ENCODE peak calls at places on chromosomes 16 and 17, in ten cellular contexts. One of them, this sample, is unnamed. For H3K4me1, the result is how much of the 10 kb centered on the place peaks cover.

GRCh38 chr16:83851473-83851872 is 43.7 kb downstream of the HSBP1 start:
- DNase-seq in breast epithelium: no peak
- DNase-seq in stomach: no peak
- DNase-seq in HCT116: no peak
- DNase-seq in esophagus muscularis mucosa: peak
- DNase-seq in H1: no peak
- DNase-seq in GM23338: no peak
- DNase-seq in K562: no peak
- DNase-seq in spleen: no peak
- DNase-seq in vagina: no peak
- DNase-seq in this sample: no peak

GRCh38 chr17:78601577-78602190 is 24.5 kb upstream of the DNAH17 start:
- DNase-seq in breast epithelium: no peak
- DNase-seq in stomach: no peak
- DNase-seq in HCT116: no peak
- DNase-seq in esophagus muscularis mucosa: no peak
- DNase-seq in H1: no peak
- DNase-seq in GM23338: no peak
- DNase-seq in K562: no peak
- DNase-seq in spleen: peak
- DNase-seq in vagina: no peak
- DNase-seq in this sample: no peak

GRCh38 chr17:74779948-74780400 is 3.8 kb upstream of the NAT9 start:
- DNase-seq in breast epithelium: no peak
- DNase-seq in stomach: peak
- DNase-seq in HCT116: no peak
- DNase-seq in esophagus muscularis mucosa: no peak
- DNase-seq in H1: no peak
- DNase-seq in GM23338: no peak
- DNase-seq in K562: no peak
- DNase-seq in spleen: peak
- DNase-seq in vagina: no peak
- DNase-seq in this sample: no peak

GRCh38 chr17:8002646-8003593 is 505 bp downstream of the GUCY2D start:
- DNase-seq in breast epithelium: no peak
- DNase-seq in stomach: no peak
- DNase-seq in HCT116: no peak
- DNase-seq in esophagus muscularis mucosa: no peak
- DNase-seq in H1: no peak
- DNase-seq in GM23338: peak
- DNase-seq in K562: no peak
- DNase-seq in spleen: no peak
- DNase-seq in vagina: no peak
- DNase-seq in this sample: no peak

GRCh38 chr16:23378921-23379320 is 74.1 kb downstream of the COG7 start:
- DNase-seq in breast epithelium: no peak
- DNase-seq in stomach: no peak
- DNase-seq in HCT116: no peak
- DNase-seq in esophagus muscularis mucosa: no peak
- DNase-seq in H1: no peak
- DNase-seq in GM23338: no peak
- DNase-seq in K562: no peak
- DNase-seq in spleen: no peak
- DNase-seq in vagina: no peak
- DNase-seq in this sample: no peak

GRCh38 chr16:86085161-86085611 is 186.2 kb downstream of the IRF8 start:
- DNase-seq in breast epithelium: no peak
- DNase-seq in stomach: no peak
- DNase-seq in HCT116: no peak
- DNase-seq in esophagus muscularis mucosa: no peak
- DNase-seq in H1: no peak
- DNase-seq in GM23338: no peak
- DNase-seq in K562: no peak
- DNase-seq in spleen: peak
- DNase-seq in vagina: no peak
- DNase-seq in this sample: no peak

GRCh38 chr17:64005734-64006167 is 7.6 kb downstream of the PRR29 start:
- DNase-seq in breast epithelium: no peak
- DNase-seq in stomach: peak
- DNase-seq in HCT116: no peak
- DNase-seq in esophagus muscularis mucosa: no peak
- DNase-seq in H1: no peak
- DNase-seq in GM23338: no peak
- DNase-seq in K562: peak
- DNase-seq in spleen: peak
- DNase-seq in vagina: peak
- DNase-seq in this sample: no peak

GRCh38 chr16:77834600-77834963 is 46.2 kb downstream of the VAT1L start:
- DNase-seq in breast epithelium: no peak
- DNase-seq in stomach: no peak
- DNase-seq in HCT116: no peak
- DNase-seq in esophagus muscularis mucosa: no peak
- DNase-seq in H1: no peak
- DNase-seq in GM23338: peak
- DNase-seq in K562: no peak
- DNase-seq in spleen: no peak
- DNase-seq in vagina: no peak
- DNase-seq in this sample: no peak

GRCh38 chr16:30808163-30808562 is 21.2 kb upstream of the ZNF629 start:
- DNase-seq in breast epithelium: no peak
- DNase-seq in stomach: no peak
- DNase-seq in HCT116: no peak
- DNase-seq in esophagus muscularis mucosa: no peak
- DNase-seq in H1: no peak
- DNase-seq in GM23338: no peak
- DNase-seq in K562: no peak
- DNase-seq in spleen: no peak
- DNase-seq in vagina: no peak
- DNase-seq in this sample: no peak

GRCh38 chr16:30805056-30805369 is 18.0 kb upstream of the ZNF629 start:
- DNase-seq in breast epithelium: no peak
- DNase-seq in stomach: no peak
- DNase-seq in HCT116: no peak
- DNase-seq in esophagus muscularis mucosa: no peak
- DNase-seq in H1: no peak
- DNase-seq in GM23338: no peak
- DNase-seq in K562: no peak
- DNase-seq in spleen: peak
- DNase-seq in vagina: no peak
- DNase-seq in this sample: no peak

GRCh38 chr16:30802971-30803370 is 16.0 kb upstream of the ZNF629 start:
- DNase-seq in breast epithelium: no peak
- DNase-seq in stomach: no peak
- DNase-seq in HCT116: no peak
- DNase-seq in esophagus muscularis mucosa: no peak
- DNase-seq in H1: no peak
- DNase-seq in GM23338: no peak
- DNase-seq in K562: no peak
- DNase-seq in spleen: no peak
- DNase-seq in vagina: no peak
- DNase-seq in this sample: no peak

GRCh38 chr16:30805370-30806169 is 18.6 kb upstream of the ZNF629 start:
- DNase-seq in breast epithelium: peak
- DNase-seq in stomach: peak
- DNase-seq in HCT116: peak
- DNase-seq in esophagus muscularis mucosa: peak
- DNase-seq in H1: no peak
- DNase-seq in GM23338: peak
- DNase-seq in K562: peak
- DNase-seq in spleen: peak
- DNase-seq in vagina: no peak
- DNase-seq in this sample: peak
- TF ChIP-seq POLR2AphosphoS5 in breast epithelium: peak
- TF ChIP-seq POLR2AphosphoS5 in stomach: peak
- TF ChIP-seq POLR2AphosphoS5 in HCT116: peak
- TF ChIP-seq POLR2AphosphoS5 in esophagus muscularis mucosa: peak
- TF ChIP-seq POLR2AphosphoS5 in H1: peak
- TF ChIP-seq POLR2AphosphoS5 in GM23338: peak
- TF ChIP-seq POLR2AphosphoS5 in K562: peak
- TF ChIP-seq POLR2AphosphoS5 in spleen: peak
- TF ChIP-seq POLR2AphosphoS5 in vagina: peak
- TF ChIP-seq POLR2AphosphoS5 in this sample: peak

GRCh38 chr17:17917394-17917793 is 54.8 kb downstream of the TOM1L2 start:
- DNase-seq in breast epithelium: no peak
- DNase-seq in stomach: no peak
- DNase-seq in HCT116: no peak
- DNase-seq in esophagus muscularis mucosa: no peak
- DNase-seq in H1: no peak
- DNase-seq in GM23338: no peak
- DNase-seq in K562: no peak
- DNase-seq in spleen: no peak
- DNase-seq in vagina: no peak
- DNase-seq in this sample: no peak

GRCh38 chr17:17913695-17914332 is 58.4 kb downstream of the TOM1L2 start:
- DNase-seq in breast epithelium: peak
- DNase-seq in stomach: peak
- DNase-seq in HCT116: peak
- DNase-seq in esophagus muscularis mucosa: peak
- DNase-seq in H1: peak
- DNase-seq in GM23338: no peak
- DNase-seq in K562: peak
- DNase-seq in spleen: no peak
- DNase-seq in vagina: no peak
- DNase-seq in this sample: peak

GRCh38 chr17:17911003-17911613 is 61.1 kb downstream of the TOM1L2 start:
- DNase-seq in breast epithelium: no peak
- DNase-seq in stomach: no peak
- DNase-seq in HCT116: no peak
- DNase-seq in esophagus muscularis mucosa: no peak
- DNase-seq in H1: no peak
- DNase-seq in GM23338: no peak
- DNase-seq in K562: no peak
- DNase-seq in spleen: no peak
- DNase-seq in vagina: no peak
- DNase-seq in this sample: no peak

GRCh38 chr17:17919169-17920107 is 52.8 kb downstream of the TOM1L2 start:
- DNase-seq in breast epithelium: peak
- DNase-seq in stomach: peak
- DNase-seq in HCT116: peak
- DNase-seq in esophagus muscularis mucosa: peak
- DNase-seq in H1: no peak
- DNase-seq in GM23338: peak
- DNase-seq in K562: peak
- DNase-seq in spleen: peak
- DNase-seq in vagina: no peak
- DNase-seq in this sample: peak

GRCh38 chr17:17915183-17915582 is 57.0 kb downstream of the TOM1L2 start:
- DNase-seq in breast epithelium: no peak
- DNase-seq in stomach: no peak
- DNase-seq in HCT116: no peak
- DNase-seq in esophagus muscularis mucosa: no peak
- DNase-seq in H1: no peak
- DNase-seq in GM23338: no peak
- DNase-seq in K562: no peak
- DNase-seq in spleen: no peak
- DNase-seq in vagina: no peak
- DNase-seq in this sample: no peak
- H3K4me1 ChIP-seq in breast epithelium: under half
- H3K4me1 ChIP-seq in stomach: under half
- H3K4me1 ChIP-seq in HCT116: under half
- H3K4me1 ChIP-seq in esophagus muscularis mucosa: under half
- H3K4me1 ChIP-seq in H1: under half
- H3K4me1 ChIP-seq in GM23338: under half
- H3K4me1 ChIP-seq in K562: under half
- H3K4me1 ChIP-seq in spleen: under half
- H3K4me1 ChIP-seq in vagina: half or more
- H3K4me1 ChIP-seq in this sample: under half

DNA sequence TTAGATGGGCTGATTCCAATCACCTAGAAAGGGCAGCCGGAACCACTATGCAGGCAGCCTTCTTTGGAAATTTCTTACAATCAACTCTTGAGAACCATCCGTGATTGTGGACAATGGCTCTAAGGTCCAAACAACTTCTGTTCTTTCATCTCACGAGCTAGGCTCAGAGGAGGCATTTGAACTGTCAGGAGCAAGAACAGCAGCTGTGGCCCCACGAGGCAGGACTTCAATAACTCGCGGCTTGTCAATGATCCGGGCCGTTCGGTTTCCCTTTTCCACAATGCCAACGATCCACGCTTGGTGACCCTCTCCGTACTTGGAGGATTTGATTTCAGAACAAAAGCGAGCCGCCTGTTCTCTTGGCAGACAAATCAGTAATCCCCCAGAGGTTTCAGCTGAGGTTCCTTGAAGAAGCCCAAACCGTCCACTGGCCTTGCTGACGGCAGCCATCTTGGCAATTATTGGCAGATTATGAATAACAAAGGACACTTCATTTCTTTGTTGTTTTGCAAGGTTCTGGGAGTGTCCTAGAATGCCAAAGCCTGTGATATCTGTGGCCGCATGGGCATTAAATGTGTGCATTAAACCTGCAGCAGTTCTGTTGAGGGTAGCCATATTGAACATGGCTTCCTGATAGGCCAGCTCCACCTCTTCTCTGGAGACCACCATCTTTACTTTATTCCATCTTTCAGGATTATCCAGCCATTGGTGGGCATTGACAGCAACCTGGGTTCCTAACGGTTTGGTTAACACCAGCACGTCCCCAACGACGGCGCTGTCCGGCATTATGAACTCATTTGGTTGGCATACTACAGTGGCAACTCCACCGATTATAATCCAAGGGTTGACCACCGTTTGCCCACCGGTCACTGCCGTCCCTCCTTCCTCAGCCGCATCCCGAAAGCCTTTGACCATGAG is 1.2 kb downstream of the SEPHS2 start:
- DNase-seq in breast epithelium: no peak
- DNase-seq in stomach: no peak
- DNase-seq in HCT116: no peak
- DNase-seq in esophagus muscularis mucosa: no peak
- DNase-seq in H1: no peak
- DNase-seq in GM23338: no peak
- DNase-seq in K562: peak
- DNase-seq in spleen: no peak
- DNase-seq in vagina: no peak
- DNase-seq in this sample: no peak
- TF ChIP-seq POLR2AphosphoS5 in breast epithelium: no peak
- TF ChIP-seq POLR2AphosphoS5 in stomach: no peak
- TF ChIP-seq POLR2AphosphoS5 in HCT116: peak
- TF ChIP-seq POLR2AphosphoS5 in esophagus muscularis mucosa: no peak
- TF ChIP-seq POLR2AphosphoS5 in H1: no peak
- TF ChIP-seq POLR2AphosphoS5 in GM23338: no peak
- TF ChIP-seq POLR2AphosphoS5 in K562: no peak
- TF ChIP-seq POLR2AphosphoS5 in spleen: no peak
- TF ChIP-seq POLR2AphosphoS5 in vagina: no peak
- TF ChIP-seq POLR2AphosphoS5 in this sample: no peak

GRCh38 chr17:73318861-73319260 is 7.1 kb upstream of the CDC42EP4 start:
- DNase-seq in breast epithelium: no peak
- DNase-seq in stomach: no peak
- DNase-seq in HCT116: no peak
- DNase-seq in esophagus muscularis mucosa: no peak
- DNase-seq in H1: no peak
- DNase-seq in GM23338: no peak
- DNase-seq in K562: peak
- DNase-seq in spleen: no peak
- DNase-seq in vagina: no peak
- DNase-seq in this sample: no peak

GRCh38 chr17:73319766-73320165 is 8.0 kb upstream of the CDC42EP4 start:
- DNase-seq in breast epithelium: no peak
- DNase-seq in stomach: no peak
- DNase-seq in HCT116: no peak
- DNase-seq in esophagus muscularis mucosa: no peak
- DNase-seq in H1: no peak
- DNase-seq in GM23338: no peak
- DNase-seq in K562: no peak
- DNase-seq in spleen: no peak
- DNase-seq in vagina: no peak
- DNase-seq in this sample: no peak

GRCh38 chr17:73318427-73318813 is 6.6 kb upstream of the CDC42EP4 start:
- DNase-seq in breast epithelium: no peak
- DNase-seq in stomach: no peak
- DNase-seq in HCT116: no peak
- DNase-seq in esophagus muscularis mucosa: no peak
- DNase-seq in H1: no peak
- DNase-seq in GM23338: no peak
- DNase-seq in K562: no peak
- DNase-seq in spleen: no peak
- DNase-seq in vagina: no peak
- DNase-seq in this sample: no peak

GRCh38 chr17:73317554-73318426 is 6.0 kb upstream of the CDC42EP4 start:
- DNase-seq in breast epithelium: no peak
- DNase-seq in stomach: no peak
- DNase-seq in HCT116: no peak
- DNase-seq in esophagus muscularis mucosa: no peak
- DNase-seq in H1: no peak
- DNase-seq in GM23338: no peak
- DNase-seq in K562: no peak
- DNase-seq in spleen: no peak
- DNase-seq in vagina: no peak
- DNase-seq in this sample: no peak

GRCh38 chr17:73320601-73321264 is 8.9 kb upstream of the CDC42EP4 start:
- DNase-seq in breast epithelium: no peak
- DNase-seq in stomach: no peak
- DNase-seq in HCT116: no peak
- DNase-seq in esophagus muscularis mucosa: no peak
- DNase-seq in H1: no peak
- DNase-seq in GM23338: no peak
- DNase-seq in K562: no peak
- DNase-seq in spleen: no peak
- DNase-seq in vagina: no peak
- DNase-seq in this sample: no peak
- H3K4me1 ChIP-seq in breast epithelium: under half
- H3K4me1 ChIP-seq in stomach: under half
- H3K4me1 ChIP-seq in HCT116: under half
- H3K4me1 ChIP-seq in esophagus muscularis mucosa: under half
- H3K4me1 ChIP-seq in H1: under half
- H3K4me1 ChIP-seq in GM23338: under half
- H3K4me1 ChIP-seq in K562: under half
- H3K4me1 ChIP-seq in spleen: under half
- H3K4me1 ChIP-seq in vagina: under half
- H3K4me1 ChIP-seq in this sample: under half

This sample was measured in prostate gland.